ENCODE peak calls at places on chromosomes 4 and X, in five cellular contexts. D is glutamatergic neuron, R is type B pancreatic cell, P is Calu3, L is vagina. Z is an unnamed sample.

GRCh38 chr4:6441758-6442157 is 30.7 kb downstream of the PPP2R2C start:
- DNase-seq in R (no peak), L (no peak), D (no peak), P (no peak), Z (no peak)

GRCh38 chr4:39825741-39826231 is 127.8 kb downstream of the UBE2K start:
- DNase-seq in R (no peak), D (no peak), L (no peak), P (no peak), Z (no peak)

GRCh38 chr4:76518241-76518640 is 83.2 kb downstream of the SHROOM3 start:
- DNase-seq in D (no peak), P (no peak), R (no peak), L (no peak), Z (no peak)

GRCh38 chr4:102598759-102599379 is 97.7 kb downstream of the NFKB1 start:
- DNase-seq in L (no peak), R (no peak), P (no peak), D (no peak), Z (no peak)

GRCh38 chr4:137635596-137635995 is 103.3 kb upstream of the PCDH18 start:
- DNase-seq in P (no peak), L (no peak), D (no peak), R (no peak), Z (no peak)

GRCh38 chr4:110003401-110004187 is 90.9 kb downstream of the EGF start:
- DNase-seq in L (no peak), P (no peak), D (no peak), R (no peak), Z (no peak)

GRCh38 chrX:115023139-115023538 is 5.7 kb upstream of the IL13RA2 start:
- DNase-seq in D (no peak), P (peak; percentile 10), L (no peak), R (no peak), Z (no peak)

GRCh38 chrX:153408221-153408721 is 3.0 kb upstream of the ZFP92 start:
- DNase-seq in P (no peak), R (no peak), L (no peak), D (no peak), Z (no peak)

GRCh38 chr4:105126311-105127153 is 20.1 kb upstream of the TET2 start:
- DNase-seq in R (no peak), P (no peak), D (no peak), L (no peak), Z (no peak)

GRCh38 chr4:78650106-78651021 is 98.8 kb downstream of the ANXA3 start:
- DNase-seq in D (no peak), L (no peak), R (no peak), P (no peak), Z (no peak)

GRCh38 chr4:132893787-132894186 is 255.3 kb upstream of the PCDH10 start:
- DNase-seq in P (no peak), L (no peak), R (no peak), D (no peak), Z (no peak)

GRCh38 chrX:16665089-16665488 is 15.1 kb downstream of the S100G start:
- DNase-seq in D (no peak), R (no peak), P (no peak), L (no peak), Z (no peak)

GRCh38 chrX:138150709-138151108 is 560.8 kb downstream of the FGF13 start:
- DNase-seq in L (no peak), R (no peak), D (no peak), P (no peak), Z (no peak)

GRCh38 chr4:156377036-156377700 is 423.5 kb upstream of the CTSO start:
- DNase-seq in R (no peak), P (no peak), L (no peak), D (no peak), Z (no peak)

GRCh38 chr4:159764343-159764952 is 661.6 kb downstream of the RAPGEF2 start:
- DNase-seq in R (no peak), D (no peak), P (peak; percentile 55), L (no peak), Z (no peak)

GRCh38 chr4:108168672-108169562 is at the start of gene LEF1:
- DNase-seq in P (no peak), D (peak; percentile 64), R (peak; percentile 85), L (no peak), Z (peak; percentile 86)

GRCh38 chr4:125433453-125433852 is 118.7 kb downstream of the FAT4 start:
- DNase-seq in D (no peak), R (no peak), L (no peak), P (no peak), Z (no peak)

GRCh38 chr4:47662975-47663374 is 174.9 kb downstream of the CORIN start:
- DNase-seq in P (peak; percentile 7), R (no peak), D (peak; percentile 49), L (no peak), Z (no peak)

GRCh38 chr4:52997132-52997416 is 135.0 kb downstream of the RASL11B start:
- DNase-seq in R (no peak), P (no peak), L (no peak), D (no peak), Z (no peak)

GRCh38 chr4:22434895-22435294 is 81.0 kb downstream of the ADGRA3 start:
- DNase-seq in L (no peak), D (peak; percentile 36), P (peak; percentile 28), R (no peak), Z (no peak)

GRCh38 chr4:154928640-154929257 is 147.7 kb downstream of the RBM46 start:
- DNase-seq in P (peak; percentile 34), D (peak; percentile 35), R (no peak), L (no peak), Z (no peak)

GRCh38 chr4:47838445-47838844 is 578 bp upstream of the CORIN start:
- DNase-seq in P (no peak), L (no peak), D (no peak), R (no peak), Z (no peak)

GRCh38 chr4:10607206-10607605 is 77.4 kb downstream of the CLNK start:
- DNase-seq in L (no peak), D (no peak), P (no peak), R (no peak), Z (no peak)

GRCh38 chrX:28312259-28312658 is 275.0 kb upstream of the IL1RAPL1 start:
- DNase-seq in L (no peak), P (no peak), D (no peak), R (no peak), Z (no peak)

GRCh38 chr4:26132858-26133257 is 188.0 kb upstream of the RBPJ start:
- DNase-seq in R (no peak), P (no peak), L (no peak), D (no peak), Z (no peak)
- TF ChIP-seq CTCF in R (no peak), P (no peak), L (no peak), D (no peak), Z (no peak)

GRCh38 chr4:106522839-106523238 is 154.3 kb upstream of the GIMD1 start:
- DNase-seq in R (no peak), D (no peak), L (no peak), P (no peak), Z (no peak)
- TF ChIP-seq CTCF in R (peak; percentile 22), D (no peak), L (no peak), P (no peak), Z (no peak)

DNA sequence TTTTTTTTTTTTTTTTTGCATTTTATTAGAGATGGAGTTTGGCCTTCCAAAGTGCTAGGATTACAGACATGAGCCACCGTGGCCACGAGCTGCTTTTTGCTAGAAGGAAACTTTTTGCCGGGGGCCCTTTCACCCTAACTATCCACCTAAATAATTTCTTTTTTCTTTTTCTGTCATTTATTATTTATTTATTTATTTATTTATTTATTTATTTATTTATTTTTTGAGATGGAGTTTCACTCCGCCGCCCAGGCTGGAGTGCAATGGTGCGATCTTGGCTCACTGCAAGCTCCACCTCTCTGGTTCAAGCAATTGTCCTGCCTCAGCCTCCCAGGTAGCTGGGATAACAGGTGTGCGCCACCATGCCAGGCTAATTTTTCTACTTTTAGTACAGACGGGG is 303.9 kb downstream of the ASMT start:
- DNase-seq in P (no peak), R (no peak), L (no peak), D (no peak), Z (no peak)
- TF ChIP-seq CTCF in P (no peak), R (no peak), L (no peak), D (no peak), Z (no peak)

DNA sequence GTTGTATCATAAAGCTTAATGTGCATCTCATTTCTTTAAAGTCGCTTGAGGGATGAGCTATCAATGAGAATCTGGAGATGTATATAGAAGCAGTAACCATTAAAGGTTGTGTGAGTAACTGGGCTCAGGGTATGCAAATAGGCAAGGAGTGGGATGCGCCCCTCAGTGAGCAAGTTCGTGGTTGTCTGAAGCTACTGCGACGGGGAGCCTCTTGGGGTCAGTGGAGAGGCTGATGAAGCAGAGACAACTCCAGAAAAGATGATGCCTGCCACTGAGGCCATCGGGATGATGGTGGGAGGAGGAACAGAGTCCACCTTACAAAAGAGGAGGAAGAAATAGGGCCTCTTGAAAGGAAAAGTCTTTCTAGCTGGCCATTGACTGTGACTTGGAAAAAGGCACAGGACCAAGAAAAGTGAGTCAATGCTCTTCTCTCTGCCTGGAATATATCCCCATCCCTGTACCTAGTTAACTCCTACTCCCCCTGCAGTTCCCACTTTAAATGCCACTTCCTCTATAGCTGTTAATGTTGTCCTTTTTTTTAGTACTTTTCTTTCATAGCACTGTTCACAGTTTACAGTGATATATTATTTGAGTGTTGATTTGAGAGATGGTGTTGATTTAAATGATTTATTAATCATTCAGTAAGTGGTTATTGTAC is 51.4 kb upstream of the LSM6 start:
- DNase-seq in R (no peak), D (no peak), P (no peak), L (no peak), Z (no peak)
- TF ChIP-seq CTCF in R (no peak), D (no peak), P (no peak), L (no peak), Z (no peak)

Z was measured in mesothelial cell of epicardium.